ENCODE peak calls at places on chromosomes 1 and 21, in six cellular contexts. T, F, I, Q, P and M are unnamed samples.

GRCh38 chr1:186503210-186503609 is 42.3 kb upstream of the PDC start:
- DNase-seq in T (no peak), F (peak; percentile 86), I (no peak), Q (no peak), P (no peak), M (no peak)

GRCh38 chr1:171742577-171742922 is 685 bp upstream of the VAMP4 start:
- DNase-seq in T (no peak), F (peak; percentile 62), I (no peak), Q (no peak), P (peak; percentile 52), M (peak; percentile 88)

GRCh38 chr1:93692983-93693591 is 11.4 kb upstream of the BCAR3 start:
- DNase-seq in T (no peak), F (peak; percentile 89), I (no peak), Q (peak; percentile 88), P (no peak), M (peak; percentile 48)

GRCh38 chr1:93437976-93438605 is 9.8 kb upstream of the FNBP1L start:
- DNase-seq in T (peak; percentile 20), F (peak; percentile 63), I (peak; percentile 25), Q (peak; percentile 74), P (no peak), M (peak; percentile 83)

GRCh38 chr1:119971710-119972570 is 75.6 kb upstream of the ADAM30 start:
- DNase-seq in T (no peak), F (peak; percentile 32), I (no peak), Q (no peak), P (no peak), M (no peak)

GRCh38 chr1:167620002-167620401 is 10.0 kb upstream of the RCSD1 start:
- DNase-seq in T (no peak), F (no peak), I (no peak), Q (no peak), P (no peak), M (no peak)

GRCh38 chr21:25513810-25514209 is 93.5 kb downstream of the MRPL39 start:
- DNase-seq in T (no peak), F (no peak), I (no peak), Q (no peak), P (no peak), M (no peak)

GRCh38 chr1:6438047-6438525 is 13.5 kb downstream of the ESPN start:
- DNase-seq in T (no peak), F (peak; percentile 55), I (no peak), Q (peak; percentile 86), P (peak; percentile 82), M (peak; percentile 88)

GRCh38 chr1:35675773-35676172 is 34.4 kb upstream of the PSMB2 start:
- DNase-seq in T (no peak), F (no peak), I (no peak), Q (no peak), P (no peak), M (no peak)

GRCh38 chr1:11888206-11888876 is 29.6 kb upstream of the NPPB start:
- DNase-seq in T (no peak), F (no peak), I (no peak), Q (no peak), P (no peak), M (no peak)

GRCh38 chr21:43331962-43332458 is 94.9 kb downstream of the SIK1 start:
- DNase-seq in T (peak; percentile 88), F (peak; percentile 89), I (no peak), Q (peak; percentile 79), P (peak; percentile 70), M (peak; percentile 96)

GRCh38 chr21:38413958-38414506 is 84.2 kb downstream of the ERG start:
- DNase-seq in T (no peak), F (peak; percentile 30), I (no peak), Q (no peak), P (no peak), M (no peak)

GRCh38 chr1:53083636-53084588 is 21.9 kb downstream of the PODN start:
- DNase-seq in T (no peak), F (no peak), I (no peak), Q (no peak), P (peak; percentile 70), M (no peak)

GRCh38 chr1:185565314-185565713 is 168.9 kb upstream of the HMCN1 start:
- DNase-seq in T (peak; percentile 55), F (peak; percentile 93), I (peak; percentile 49), Q (peak; percentile 92), P (no peak), M (no peak)

GRCh38 chr21:40686526-40686925 is 160.4 kb downstream of the DSCAM start:
- DNase-seq in T (no peak), F (no peak), I (no peak), Q (no peak), P (no peak), M (no peak)

GRCh38 chr1:213381572-213382084 is 330.6 kb downstream of the RPS6KC1 start:
- DNase-seq in T (no peak), F (peak; percentile 9), I (no peak), Q (no peak), P (no peak), M (no peak)